ENCODE peak calls at places on chromosome 3, in nine cellular contexts. X is OCI-LY7, Z is psoas muscle, C is cardiac fibroblast, A is fibroblast of mammary gland, Y is progenitor cell of endocrine pancreas, K is ovary, D is uterus, F is pancreas. Q is an unnamed sample.

GRCh38 chr3:159859424-159859823 is 129.2 kb upstream of the IL12A start:
- DNase-seq in A (no peak), C (no peak), Y (no peak), Z (no peak), K (no peak), F (no peak), X (no peak), D (no peak), Q (no peak)

GRCh38 chr3:11844891-11845290 is 1.8 kb downstream of the TAMM41 start:
- DNase-seq in A (no peak), D (no peak), F (no peak), Z (no peak), C (no peak), X (no peak), Y (no peak), K (no peak), Q (no peak)

GRCh38 chr3:99504258-99504657 is 134.1 kb upstream of the COL8A1 start:
- DNase-seq in Z (no peak), K (no peak), Y (no peak), C (peak; percentile 92), X (no peak), F (no peak), D (no peak), A (peak; percentile 89), Q (no peak)

GRCh38 chr3:111895079-111895478 is 36.0 kb downstream of the PHLDB2 start:
- DNase-seq in F (no peak), Y (no peak), A (peak; percentile 74), K (no peak), C (peak; percentile 79), Z (no peak), X (peak; percentile 14), D (no peak), Q (no peak)

GRCh38 chr3:157113832-157114505 is 46.0 kb downstream of the CCNL1 start:
- DNase-seq in D (no peak), Y (no peak), C (no peak), A (no peak), K (no peak), F (no peak), Z (no peak), X (peak; percentile 29), Q (no peak)

GRCh38 chr3:65245133-65246076 is 557.6 kb upstream of the ADAMTS9 start:
- DNase-seq in Y (no peak), K (no peak), D (peak; percentile 13), Z (no peak), F (no peak), C (peak; percentile 45), X (no peak), A (peak; percentile 40), Q (no peak)

GRCh38 chr3:101039285-101039684 is 46.1 kb upstream of the ABI3BP start:
- DNase-seq in X (no peak), F (no peak), C (no peak), Y (no peak), A (no peak), Z (no peak), K (no peak), D (no peak), Q (no peak)

GRCh38 chr3:46778101-46778500 is 60.4 kb upstream of the PRSS50 start:
- DNase-seq in Y (no peak), F (no peak), K (no peak), X (peak; percentile 30), A (no peak), D (no peak), C (no peak), Z (no peak), Q (no peak)

GRCh38 chr3:190557311-190557710 is 43.4 kb downstream of the IL1RAP start:
- DNase-seq in F (no peak), X (no peak), A (no peak), C (no peak), Z (no peak), D (no peak), Y (no peak), K (no peak), Q (no peak)

GRCh38 chr3:196666001-196666867 is 26.7 kb downstream of the NRROS start:
- DNase-seq in Y (no peak), C (peak; percentile 72), F (no peak), D (no peak), A (peak; percentile 70), X (no peak), K (no peak), Z (no peak), Q (no peak)

GRCh38 chr3:190855151-190855550 is 7.3 kb downstream of the GMNC start:
- DNase-seq in F (no peak), C (no peak), Y (no peak), Z (no peak), K (no peak), D (no peak), X (no peak), A (no peak), Q (no peak)

DNA sequence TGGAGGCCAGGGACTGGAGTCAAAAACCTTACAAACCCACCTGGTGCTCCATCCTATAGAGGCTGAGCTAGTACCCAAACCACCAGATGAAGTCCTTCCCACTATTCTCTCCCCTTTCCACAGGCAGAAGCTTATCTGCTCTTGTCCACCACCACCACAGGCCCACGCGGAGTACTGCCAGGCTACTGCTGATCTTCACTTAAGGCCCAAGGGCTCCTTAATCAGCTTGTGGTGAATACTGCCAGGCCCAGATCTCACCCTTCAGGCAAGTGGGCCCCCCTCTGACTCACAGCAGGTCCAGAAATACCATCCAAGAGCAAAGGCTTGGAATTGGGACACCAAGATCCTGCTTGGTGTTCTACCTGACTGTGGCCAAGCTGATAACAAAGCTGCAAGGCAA is 598.1 kb upstream of the CBLB start:
- DNase-seq in Z (no peak), C (no peak), F (no peak), D (no peak), A (no peak), K (no peak), Y (no peak), X (no peak), Q (no peak)
- TF ChIP-seq CTCF in Z (no peak), C (no peak), F (no peak), D (no peak), A (no peak), K (no peak), Y (no peak), X (no peak), Q (no peak)

DNA sequence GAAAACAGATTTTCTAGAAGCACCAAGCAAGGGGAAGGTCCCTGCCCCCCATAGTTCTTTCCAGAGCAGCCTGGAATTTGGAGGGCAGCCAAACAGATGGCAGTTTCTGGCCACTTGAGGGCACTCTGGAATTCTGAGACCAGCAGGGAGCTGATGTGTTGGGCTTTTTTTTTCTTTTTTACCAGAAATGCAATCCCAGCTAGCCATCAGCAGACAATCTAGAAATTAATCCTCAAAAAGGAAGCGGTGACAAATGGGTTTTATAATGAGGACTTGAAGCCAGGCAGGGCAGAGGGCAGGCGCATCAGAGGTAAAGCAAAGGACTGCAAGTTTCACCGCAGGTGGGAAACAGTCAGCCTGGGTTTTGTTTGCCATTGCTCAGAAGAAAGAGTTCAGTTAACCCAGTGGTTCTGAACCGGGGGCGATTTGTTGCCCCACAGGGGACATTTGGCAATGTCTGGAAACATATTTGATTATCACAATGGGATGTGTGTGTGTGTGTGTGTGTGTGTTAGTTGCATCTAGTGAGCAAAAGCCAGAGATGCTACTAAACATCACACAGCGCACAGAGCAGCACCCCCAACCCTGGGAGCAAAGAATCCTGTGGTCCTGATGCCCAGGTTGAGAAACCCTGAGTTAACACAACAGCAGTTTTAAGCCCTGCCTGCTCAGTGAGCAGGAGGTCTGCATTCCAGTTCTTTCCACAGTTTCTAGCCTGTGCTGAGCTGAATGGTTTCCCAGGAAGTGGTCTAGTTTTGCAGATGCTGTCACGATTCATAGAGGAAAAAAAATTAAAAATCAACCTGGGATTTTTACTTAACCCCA is 170.8 kb upstream of the PROK2 start:
- DNase-seq in X (peak; percentile 66), Z (peak; percentile 76), C (peak; percentile 87), F (peak; percentile 62), K (peak; percentile 85), Y (peak; percentile 38), D (peak; percentile 77), A (peak; percentile 93), Q (peak; percentile 45)
- TF ChIP-seq CTCF in X (peak; percentile 91), Z (peak; percentile 66), C (peak; percentile 74), F (peak; percentile 60), K (peak; percentile 47), Y (peak; percentile 76), D (peak; percentile 71), A (peak; percentile 82), Q (peak; percentile 84)

GRCh38 chr3:128170866-128171516 is 17.7 kb downstream of the EEFSEC start:
- DNase-seq in F (peak; percentile 34), A (peak; percentile 84), X (peak; percentile 23), K (peak; percentile 68), C (peak; percentile 85), Y (peak; percentile 38), Z (peak; percentile 68), D (peak; percentile 78), Q (peak; percentile 81)
- TF ChIP-seq CTCF in F (peak; percentile 42), A (peak; percentile 98), X (peak; percentile 55), K (peak; percentile 86), C (peak; percentile 91), Y (peak; percentile 69), Z (peak; percentile 54), D (peak; percentile 94), Q (peak; percentile 76)

DNA sequence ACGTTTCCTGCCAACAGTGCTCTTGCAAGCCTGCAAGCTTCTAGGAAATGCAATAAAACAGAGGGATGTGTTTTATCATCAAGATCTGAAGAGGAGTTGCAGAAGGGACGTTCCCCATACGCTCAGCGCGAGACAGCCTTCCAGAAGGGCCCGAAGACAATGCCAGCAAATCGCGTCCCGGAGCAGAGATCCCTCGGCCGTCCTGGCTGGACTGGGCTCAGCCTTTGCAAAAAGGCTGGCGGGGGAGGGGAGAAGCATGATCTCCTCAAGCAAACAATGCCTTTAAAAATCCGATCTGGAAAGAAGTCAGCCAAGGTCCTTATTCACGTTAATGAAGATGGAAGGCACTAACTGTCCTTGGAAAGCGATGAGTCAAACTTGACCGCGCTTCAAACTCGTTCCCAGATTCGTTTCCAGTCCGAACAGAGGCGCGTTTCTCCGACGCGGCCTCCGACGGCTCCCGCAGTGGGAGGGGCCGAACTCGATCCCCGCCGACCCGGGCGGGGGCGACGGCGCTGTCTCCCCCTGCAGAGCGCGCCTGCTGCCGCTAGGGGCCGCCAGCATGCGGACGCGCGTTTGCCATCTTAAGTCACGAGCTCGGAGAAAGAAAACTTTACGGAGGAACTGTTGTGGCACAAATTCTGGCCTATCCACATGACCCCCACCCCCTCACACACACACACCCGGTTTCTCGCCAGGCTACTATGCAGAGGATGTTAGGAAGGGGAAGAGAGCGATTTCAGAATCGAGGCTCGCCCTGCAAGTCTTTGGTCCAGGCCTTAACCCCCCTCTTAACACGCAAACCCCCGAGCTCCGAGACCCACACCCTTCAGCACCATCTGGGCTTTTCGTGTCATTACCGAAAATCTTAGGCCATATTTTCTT is 5.5 kb downstream of the BCL6 start:
- DNase-seq in A (peak; percentile 98), Z (peak; percentile 94), C (peak; percentile 92), D (peak; percentile 96), F (peak; percentile 75), K (peak; percentile 95), X (peak; percentile 87), Y (peak; percentile 75), Q (peak; percentile 79)
- TF ChIP-seq CTCF in A (peak; percentile 64), Z (peak; percentile 98), C (peak; percentile 76), D (peak; percentile 96), F (peak; percentile 94), K (peak; percentile 99), X (peak; percentile 97), Y (peak; percentile 99), Q (peak; percentile 78)

DNA sequence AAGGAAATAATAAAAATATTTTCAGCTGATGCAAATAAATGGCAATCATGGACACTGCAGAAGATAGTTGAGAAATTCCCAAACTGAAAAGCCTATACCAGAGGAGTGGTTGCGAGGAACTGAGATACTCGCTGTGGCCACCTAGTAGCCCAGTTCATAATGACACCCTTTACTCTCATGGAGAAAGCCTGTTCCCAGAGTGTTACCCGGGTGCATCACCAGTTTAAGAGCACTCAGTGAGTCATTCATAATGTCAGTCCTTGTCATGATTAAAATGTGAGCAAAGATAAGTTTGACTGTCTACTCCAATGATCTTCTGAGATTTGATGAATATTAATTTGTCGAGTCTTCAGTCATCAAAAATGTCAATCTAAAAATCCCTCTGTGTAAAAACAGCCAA is 138.4 kb upstream of the LRRC3B start:
- DNase-seq in F (no peak), X (no peak), Y (peak; percentile 9), A (no peak), K (no peak), Z (no peak), D (no peak), C (no peak), Q (no peak)
- TF ChIP-seq CTCF in F (no peak), X (peak; percentile 43), Y (peak; percentile 48), A (no peak), K (no peak), Z (no peak), D (no peak), C (no peak), Q (no peak)

Q was measured in Caco-2.